ENCODE peak calls at places on chromosomes 3 and 15, in nine cellular contexts. I is NCI-H460; O is glutamatergic neuron; A is RCC 7860; H is stimulated activated CD8-positive, alpha-beta memory T cell treated with anti-CD3 and anti-CD28 coated beads, Interleukin-15, amount 100 ng/mL, for 4 hours; K is transverse colon; B is heart right ventricle; J is NCI-H2171; T is GM13976. X is an unnamed sample.
A peak's percentile ranks its signal among the peaks of the same experiment; 100 is the strongest.

GRCh38 chr3:50373146-50373864 is 14.0 kb upstream of the TMEM115 start:
- DNase-seq in I (no peak), O (no peak), A (no peak), H (no peak), K (no peak), B (no peak), J (no peak), T (no peak), X (no peak)

GRCh38 chr3:65935724-65936123 is 103.0 kb downstream of the MAGI1 start:
- DNase-seq in I (no peak), O (no peak), A (no peak), H (no peak), K (no peak), B (no peak), J (no peak), T (no peak), X (no peak)

GRCh38 chr3:114496874-114497273 is 203.0 kb downstream of the TIGIT start:
- DNase-seq in I (no peak), O (no peak), A (no peak), H (no peak), K (no peak), B (no peak), J (no peak), T (no peak), X (no peak)

GRCh38 chr3:132418916-132419315 is 1.6 kb downstream of the DNAJC13 start:
- DNase-seq in I (no peak), O (no peak), A (no peak), H (no peak), K (no peak), B (no peak), J (no peak), T (no peak), X (no peak)

GRCh38 chr3:114383875-114384557 is 90.2 kb downstream of the TIGIT start:
- DNase-seq in I (peak; percentile 57), O (peak; percentile 79), A (peak; percentile 55), H (peak; percentile 41), K (peak; percentile 77), B (peak; percentile 86), J (peak; percentile 64), T (peak; percentile 55), X (peak; percentile 63)

GRCh38 chr3:170585937-170586310 is at the start of gene SLC7A14:
- DNase-seq in I (no peak), O (peak; percentile 62), A (no peak), H (no peak), K (no peak), B (no peak), J (peak; percentile 82), T (no peak), X (peak; percentile 23)

GRCh38 chr15:45338417-45338816 is 39.9 kb downstream of the GATM start:
- DNase-seq in I (no peak), O (no peak), A (no peak), H (no peak), K (no peak), B (no peak), J (no peak), T (no peak), X (no peak)

GRCh38 chr15:99335508-99335907 is 84.2 kb downstream of the LRRC28 start:
- DNase-seq in I (no peak), O (no peak), A (no peak), H (no peak), K (no peak), B (peak; percentile 9), J (no peak), T (no peak), X (no peak)

GRCh38 chr3:151798476-151798875 is 15.4 kb upstream of the AADAC start:
- DNase-seq in I (no peak), O (no peak), A (peak; percentile 79), H (no peak), K (no peak), B (no peak), J (no peak), T (no peak), X (no peak)

GRCh38 chr3:127597020-127597771 is 1.0 kb upstream of the MCM2 start:
- DNase-seq in I (no peak), O (no peak), A (no peak), H (no peak), K (no peak), B (no peak), J (no peak), T (no peak), X (no peak)

GRCh38 chr3:44825264-44825925 is 36.3 kb upstream of the TMEM42 start:
- DNase-seq in I (no peak), O (no peak), A (peak; percentile 61), H (no peak), K (no peak), B (no peak), J (no peak), T (peak; percentile 43), X (no peak)

GRCh38 chr3:65642903-65643302 is 395.8 kb downstream of the MAGI1 start:
- DNase-seq in I (no peak), O (no peak), A (no peak), H (no peak), K (no peak), B (no peak), J (no peak), T (no peak), X (no peak)

GRCh38 chr15:74432271-74432967 is 1.3 kb downstream of the SEMA7A start:
- DNase-seq in I (no peak), O (no peak), A (no peak), H (no peak), K (no peak), B (no peak), J (no peak), T (peak; percentile 44), X (no peak)

X was measured in NCI-H446.